ENCODE peak calls at places on chromosomes 1 and 21, in four cellular contexts. N, B, L and A are unnamed samples.

GRCh38 chr21:31630062-31630711 is 29.3 kb upstream of the SOD1 start:
- DNase-seq in L (peak), N (peak), B (no peak), A (no peak)

GRCh38 chr1:14755518-14756252 is 157.2 kb downstream of the KAZN start:
- DNase-seq in N (no peak), B (peak), L (no peak), A (no peak)

GRCh38 chr1:7267493-7267892 is 482.2 kb downstream of the CAMTA1 start:
- DNase-seq in L (no peak), B (no peak), N (peak), A (no peak)

GRCh38 chr21:14076143-14076806 is 134.5 kb downstream of the LIPI start:
- DNase-seq in N (no peak), B (no peak), L (no peak), A (no peak)

GRCh38 chr1:185860316-185860715 is 126.1 kb downstream of the HMCN1 start:
- DNase-seq in L (no peak), B (no peak), N (no peak), A (no peak)

GRCh38 chr21:35256468-35256988 is 207.4 kb upstream of the RUNX1 start:
- DNase-seq in B (peak), N (peak), L (peak), A (no peak)

GRCh38 chr1:208030320-208031091 is 119.6 kb upstream of the CD34 start:
- DNase-seq in N (peak), B (no peak), L (peak), A (no peak)

GRCh38 chr1:31822766-31823165 is 6.9 kb upstream of the SPOCD1 start:
- DNase-seq in N (no peak), B (peak), L (no peak), A (no peak)

GRCh38 chr1:92826792-92827191 is 5.0 kb upstream of the RPL5 start:
- DNase-seq in N (no peak), B (no peak), L (no peak), A (no peak)

GRCh38 chr1:89953929-89954328 is 41.0 kb upstream of the ZNF326 start:
- DNase-seq in L (no peak), N (no peak), B (no peak), A (no peak)

GRCh38 chr1:14976260-14976659 is 177.3 kb upstream of the TMEM51 start:
- DNase-seq in L (no peak), B (no peak), N (no peak), A (no peak)

GRCh38 chr1:166933633-166934032 is 41.7 kb downstream of the ILDR2 start:
- DNase-seq in L (no peak), B (no peak), N (no peak), A (no peak)

GRCh38 chr21:42002421-42002958 is 7.7 kb downstream of the ZBTB21 start:
- DNase-seq in B (no peak), N (no peak), L (no peak), A (no peak)

GRCh38 chr1:159177273-159177907 is 6.0 kb downstream of the CADM3 start:
- DNase-seq in B (no peak), L (peak), N (peak), A (no peak)

GRCh38 chr1:175192630-175193338 is at the start of gene KIAA0040:
- DNase-seq in B (peak), L (peak), N (peak), A (peak)

GRCh38 chr1:31605908-31606427 is 11.5 kb upstream of the HCRTR1 start:
- DNase-seq in N (no peak), B (no peak), L (no peak), A (no peak)

GRCh38 chr1:199734186-199734585 is 293.3 kb upstream of the NR5A2 start:
- DNase-seq in B (no peak), N (no peak), L (peak), A (no peak)

GRCh38 chr1:41381691-41382530 is 20.7 kb downstream of the FOXO6 start:
- DNase-seq in B (no peak), N (no peak), L (peak), A (no peak)

GRCh38 chr1:234861761-234862160 is 251.8 kb upstream of the IRF2BP2 start:
- DNase-seq in B (no peak), N (no peak), L (no peak), A (no peak)

GRCh38 chr1:228397454-228397786 is 9.2 kb downstream of the TRIM11 start:
- DNase-seq in L (no peak), N (no peak), B (no peak), A (peak)

GRCh38 chr1:235942625-235942934 is 75.9 kb upstream of the LYST start:
- DNase-seq in B (no peak), L (no peak), N (no peak), A (no peak)

GRCh38 chr1:101235241-101235695 is 1.6 kb upstream of the S1PR1 start:
- DNase-seq in B (no peak), L (no peak), N (no peak), A (no peak)

GRCh38 chr1:43421976-43422750 is 31.6 kb downstream of the HYI start:
- DNase-seq in L (no peak), N (no peak), B (no peak), A (no peak)

GRCh38 chr1:2416403-2416802 is 4.0 kb upstream of the PEX10 start:
- DNase-seq in N (no peak), B (no peak), L (no peak), A (no peak)

GRCh38 chr1:35279555-35279904 is 11.0 kb downstream of the ZMYM4 start:
- DNase-seq in L (no peak), B (no peak), N (no peak), A (no peak)

GRCh38 chr1:9873385-9873784 is 36.7 kb downstream of the CTNNBIP1 start:
- DNase-seq in L (no peak), B (no peak), N (no peak), A (no peak)

GRCh38 chr1:115748396-115749130 is 20.0 kb downstream of the CASQ2 start:
- DNase-seq in N (no peak), L (no peak), B (no peak), A (no peak)

GRCh38 chr1:107724648-107725047 is 240.3 kb downstream of the VAV3 start:
- DNase-seq in L (no peak), B (no peak), N (no peak), A (no peak)

GRCh38 chr1:27388337-27389005 is 4.0 kb upstream of the GPR3 start:
- DNase-seq in L (peak), N (peak), B (no peak), A (peak)

GRCh38 chr1:6111991-6112689 is 66.5 kb downstream of the KCNAB2 start:
- DNase-seq in B (no peak), L (no peak), N (no peak), A (no peak)

GRCh38 chr1:86502721-86503430 is 34.1 kb downstream of the CLCA1 start:
- DNase-seq in L (peak), B (no peak), N (no peak), A (no peak)

GRCh38 chr1:205499789-205500188 is 4.7 kb upstream of the CDK18 start:
- DNase-seq in B (no peak), L (no peak), N (no peak), A (no peak)

GRCh38 chr1:28088168-28088961 is at the start of gene EYA3:
- DNase-seq in B (peak), L (peak), N (peak), A (peak)

GRCh38 chr1:118947790-118948189 is 40.4 kb downstream of the TBX15 start:
- DNase-seq in N (no peak), L (no peak), B (no peak), A (no peak)

GRCh38 chr1:48889088-48889487 is 112.4 kb upstream of the BEND5 start:
- DNase-seq in N (no peak), L (no peak), B (no peak), A (no peak)

GRCh38 chr1:88985033-88985432 is 7.4 kb downstream of the KYAT3 start:
- DNase-seq in N (no peak), B (no peak), L (peak), A (no peak)

GRCh38 chr1:19504796-19505693 is 19.7 kb upstream of the CAPZB start:
- DNase-seq in L (peak), N (no peak), B (no peak), A (no peak)
- H3K4me3 ChIP-seq in L (no peak), N (no peak), B (no peak), A (no peak)

DNA sequence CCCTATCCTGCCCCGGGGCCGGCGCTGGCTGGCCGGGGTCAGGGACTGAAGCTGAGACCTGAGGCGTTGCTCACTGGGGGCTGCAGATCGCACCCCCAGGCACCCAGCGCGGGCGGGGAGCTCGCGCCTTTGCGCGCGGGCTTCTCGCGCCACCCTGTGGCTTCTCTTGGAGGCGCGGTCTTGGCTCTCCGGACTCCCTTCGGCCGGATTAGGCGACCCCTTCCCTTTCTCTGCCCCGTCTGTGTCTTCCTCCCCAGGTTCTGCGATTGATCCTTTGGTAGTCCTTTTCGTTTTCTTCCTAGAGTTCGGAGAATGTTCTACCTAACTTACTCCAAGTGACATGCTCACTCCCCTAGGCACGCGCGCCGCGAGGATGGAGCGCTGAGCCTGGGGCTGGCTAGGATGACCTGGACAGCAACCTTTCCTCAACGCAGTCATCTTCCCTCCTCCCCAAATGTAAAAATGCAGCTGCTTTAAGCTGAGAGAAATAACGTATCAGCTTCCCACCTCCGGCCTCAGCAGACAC is 489 bp upstream of the NTRK1 start:
- DNase-seq in N (no peak), B (peak), L (peak), A (peak)
- H3K4me3 ChIP-seq in N (no peak), B (peak), L (no peak), A (no peak)

GRCh38 chr1:29281531-29281930 is 45.2 kb downstream of the PTPRU start:
- DNase-seq in N (no peak), B (no peak), L (no peak), A (no peak)

GRCh38 chr1:29283804-29284195 is 47.5 kb downstream of the PTPRU start:
- DNase-seq in L (no peak), N (no peak), B (no peak), A (no peak)

GRCh38 chr1:29280780-29281131 is 44.4 kb downstream of the PTPRU start:
- DNase-seq in L (peak), N (no peak), B (no peak), A (no peak)

GRCh38 chr1:29282924-29283803 is 46.8 kb downstream of the PTPRU start:
- DNase-seq in B (no peak), N (peak), L (peak), A (no peak)

DNA sequence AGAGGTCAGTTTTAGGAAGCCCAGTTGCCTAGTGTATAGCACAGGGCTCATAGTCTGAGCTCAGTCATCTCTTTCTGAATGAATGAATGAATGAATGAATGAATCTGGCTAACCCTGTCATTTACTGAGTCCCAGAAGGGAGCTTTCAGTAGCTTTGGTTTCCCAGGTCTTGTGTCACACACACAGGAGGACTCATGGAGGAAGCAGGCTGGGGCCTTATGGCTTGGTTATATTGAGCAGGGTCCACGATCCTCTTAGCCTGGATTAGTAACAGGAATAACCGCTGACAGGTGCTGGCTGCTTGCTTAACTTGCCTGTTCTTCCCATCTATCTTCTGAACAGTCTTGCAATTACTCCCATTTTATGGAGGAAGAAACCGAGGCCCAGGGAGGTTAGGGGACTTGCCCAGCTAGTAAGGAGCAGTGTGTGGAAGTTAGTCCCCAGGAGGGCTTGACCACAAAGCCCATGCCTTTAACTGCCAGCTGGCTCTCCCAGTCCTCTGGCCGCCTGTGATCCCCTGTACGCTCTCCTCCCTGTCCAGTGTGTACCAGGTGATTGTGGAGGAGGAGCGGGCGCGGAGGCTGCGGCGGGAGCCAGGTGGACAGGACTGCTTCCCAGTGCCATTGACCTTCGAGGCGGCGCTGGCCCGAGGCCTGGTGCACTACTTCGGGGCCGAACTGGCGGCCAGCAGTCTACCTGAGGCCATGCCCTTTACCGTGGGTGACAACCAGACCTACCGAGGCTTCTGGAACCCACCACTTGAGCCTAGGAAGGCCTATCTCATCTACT is 46.0 kb downstream of the PTPRU start:
- DNase-seq in B (no peak), L (no peak), N (no peak), A (no peak)
- H3K4me3 ChIP-seq in B (no peak), L (no peak), N (no peak), A (no peak)

GRCh38 chr1:37999434-38000232 is 5.7 kb downstream of the FHL3 start:
- DNase-seq in L (peak), N (peak), B (no peak), A (no peak)

GRCh38 chr1:37998913-37999433 is 6.3 kb downstream of the FHL3 start:
- DNase-seq in B (no peak), L (no peak), N (no peak), A (no peak)

GRCh38 chr1:37998089-37998808 is 7.1 kb downstream of the FHL3 start:
- DNase-seq in N (no peak), L (no peak), B (no peak), A (no peak)

GRCh38 chr1:38000233-38000528 is 5.1 kb downstream of the FHL3 start:
- DNase-seq in N (no peak), B (no peak), L (no peak), A (no peak)

GRCh38 chr1:38000529-38001453 is 4.5 kb downstream of the FHL3 start:
- DNase-seq in B (no peak), N (no peak), L (peak), A (no peak)
- H3K4me3 ChIP-seq in B (no peak), N (no peak), L (no peak), A (no peak)

GRCh38 chr1:53435151-53435550 is 24.0 kb upstream of the DMRTB1 start:
- DNase-seq in L (no peak), B (no peak), N (no peak), A (no peak)

GRCh38 chr1:53431244-53431643 is 28.0 kb upstream of the DMRTB1 start:
- DNase-seq in L (no peak), B (no peak), N (no peak), A (no peak)

GRCh38 chr1:53430779-53431178 is 28.4 kb upstream of the DMRTB1 start:
- DNase-seq in L (no peak), B (no peak), N (no peak), A (no peak)

GRCh38 chr1:53431725-53432306 is 27.4 kb upstream of the DMRTB1 start:
- DNase-seq in B (no peak), L (no peak), N (no peak), A (no peak)

GRCh38 chr1:53430256-53430655 is 28.9 kb upstream of the DMRTB1 start:
- DNase-seq in B (no peak), N (no peak), L (peak), A (no peak)
- H3K4me3 ChIP-seq in B (no peak), N (no peak), L (no peak), A (no peak)

GRCh38 chr1:203172184-203173115 is 3.2 kb downstream of the MYBPH start:
- DNase-seq in B (peak), L (peak), N (peak), A (peak)
- H3K4me3 ChIP-seq in B (no peak), L (no peak), N (no peak), A (no peak)

GRCh38 chr1:21869620-21870121 is 57.6 kb downstream of the LDLRAD2 start:
- DNase-seq in L (peak), N (peak), B (peak), A (peak)
- H3K4me3 ChIP-seq in L (no peak), N (no peak), B (no peak), A (no peak)

GRCh38 chr1:3775498-3776230 is 3.1 kb downstream of the SMIM1 start:
- DNase-seq in N (peak), B (no peak), L (no peak), A (peak)
- H3K4me3 ChIP-seq in N (no peak), B (no peak), L (no peak), A (no peak)

GRCh38 chr1:248699099-248699498 is 3.5 kb downstream of the OR14I1 start:
- DNase-seq in B (no peak), L (no peak), N (no peak), A (no peak)

GRCh38 chr1:248696261-248696660 is 6.3 kb downstream of the OR14I1 start:
- DNase-seq in L (no peak), B (no peak), N (no peak), A (no peak)

GRCh38 chr1:248697907-248698306 is 4.7 kb downstream of the OR14I1 start:
- DNase-seq in B (no peak), L (no peak), N (no peak), A (no peak)

GRCh38 chr1:248696775-248697174 is 5.8 kb downstream of the OR14I1 start:
- DNase-seq in B (no peak), L (no peak), N (no peak), A (no peak)

GRCh38 chr1:248695451-248696132 is 7.0 kb downstream of the OR14I1 start:
- DNase-seq in B (no peak), N (no peak), L (no peak), A (no peak)
- H3K4me3 ChIP-seq in B (no peak), N (no peak), L (no peak), A (no peak)

GRCh38 chr1:244367399-244368114 is 84.2 kb downstream of the ADSS2 start:
- DNase-seq in N (no peak), B (no peak), L (no peak), A (no peak)

GRCh38 chr1:244356371-244356770 is 95.3 kb downstream of the ADSS2 start:
- DNase-seq in N (no peak), B (no peak), L (no peak), A (no peak)

GRCh38 chr1:244362481-244362880 is 89.2 kb downstream of the ADSS2 start:
- DNase-seq in N (no peak), B (no peak), L (no peak), A (no peak)

GRCh38 chr1:244365821-244366220 is 85.9 kb downstream of the ADSS2 start:
- DNase-seq in L (no peak), B (no peak), N (no peak), A (no peak)

DNA sequence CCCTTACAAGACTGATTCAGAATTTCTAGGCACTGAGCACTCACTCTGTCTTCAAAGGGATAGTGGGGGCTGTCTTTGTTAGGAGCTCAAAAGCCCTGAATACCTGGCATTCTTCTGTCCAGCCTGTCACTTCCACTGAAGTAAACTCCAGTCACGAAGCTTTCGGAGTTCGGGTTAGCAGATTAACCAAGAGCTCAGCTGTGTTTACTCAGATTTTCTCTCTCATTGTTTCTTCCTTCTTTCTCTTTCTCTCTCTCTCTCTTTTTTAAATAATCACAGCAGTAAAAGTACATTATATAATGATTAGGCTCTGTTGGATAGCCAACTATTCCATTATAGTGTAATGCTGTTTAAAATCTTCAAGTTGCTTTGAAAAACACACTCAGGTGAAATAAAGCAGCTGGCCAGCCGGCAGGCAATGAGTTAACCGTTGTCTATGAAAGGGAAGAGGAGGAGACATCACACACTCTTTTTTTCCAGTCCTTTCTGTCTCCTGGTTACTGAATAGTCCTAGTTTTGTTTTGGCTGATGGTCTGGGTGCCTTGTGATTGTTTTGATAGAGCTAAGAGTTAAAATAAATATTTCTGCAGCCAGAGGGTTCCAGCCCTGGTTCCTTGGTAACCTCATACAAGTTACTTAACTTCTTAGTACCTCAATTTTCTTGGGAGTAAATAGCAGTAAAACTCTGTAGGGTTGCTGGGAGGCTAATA is 89.8 kb downstream of the ADSS2 start:
- DNase-seq in L (peak), N (no peak), B (no peak), A (no peak)
- H3K4me3 ChIP-seq in L (no peak), N (no peak), B (no peak), A (no peak)